ENCODE peak calls at places on chromosomes 13 and 19, in six cellular contexts. J is OCI-LY7, M is ascending aorta, X is NCI-H748 treated with DMSO at 0.1 percent for 48 hours, I is hepatic stellate cell, R is progenitor cell of endocrine pancreas. Q is an unnamed sample.

GRCh38 chr19:2215281-2215751 is 20.8 kb downstream of the PLEKHJ1 start:
- DNase-seq in M (no peak), I (no peak), R (no peak), J (no peak), X (no peak), Q (no peak)

GRCh38 chr13:48405865-48406264 is 7.0 kb downstream of the LPAR6 start:
- DNase-seq in I (no peak), M (no peak), J (no peak), R (no peak), X (no peak), Q (no peak)

GRCh38 chr19:37932985-37933953 is 26.3 kb downstream of the SIPA1L3 start:
- DNase-seq in I (peak), M (no peak), R (no peak), X (no peak), J (no peak), Q (peak)

GRCh38 chr13:20714161-20714560 is 10.7 kb downstream of the IL17D start:
- DNase-seq in J (no peak), I (no peak), M (no peak), R (no peak), X (no peak), Q (no peak)

GRCh38 chr19:661427-662196 is 1.4 kb downstream of the RNF126 start:
- DNase-seq in R (no peak), M (no peak), J (peak), X (no peak), I (peak), Q (no peak)

GRCh38 chr19:48491793-48492123 is 19.9 kb downstream of the LMTK3 start:
- DNase-seq in X (no peak), I (no peak), M (no peak), J (no peak), R (no peak), Q (no peak)

GRCh38 chr13:35953537-35954206 is 177.5 kb downstream of the DCLK1 start:
- DNase-seq in R (peak), X (peak), I (peak), J (peak), M (no peak), Q (peak)

GRCh38 chr19:2540646-2541454 is 64.9 kb downstream of the GADD45B start:
- DNase-seq in I (peak), X (no peak), J (no peak), R (peak), M (no peak), Q (peak)

GRCh38 chr19:32041681-32042292 is 303.6 kb upstream of the ZNF507 start:
- DNase-seq in X (peak), I (peak), J (peak), R (peak), M (no peak), Q (no peak)

GRCh38 chr13:77516342-77516789 is 19.1 kb upstream of the SCEL start:
- DNase-seq in M (no peak), I (no peak), J (no peak), X (no peak), R (no peak), Q (peak)

GRCh38 chr13:99303863-99304521 is 3.2 kb downstream of the GPR183 start:
- DNase-seq in R (no peak), X (no peak), J (no peak), M (no peak), I (no peak), Q (no peak)